ENCODE peak calls at places on chromosomes 13 and 19, in nine cellular contexts. R is RWPE1; J is GM12865; I is stimulated activated CD4-positive, alpha-beta T cell treated with anti-CD3 and anti-CD28 coated beads, Interleukin-1b, Interleukin-23, amount 100 ng/mL, for 1 hour; U is stomach; A is WTC11; O is fibroblast of gingiva; P is adipocyte; D is tibial nerve. Z is an unnamed sample.
A peak's percentile ranks its signal among the peaks of the same experiment; 100 is the strongest.

GRCh38 chr13:27450921-27451461 is 627 bp upstream of the MTIF3 start:
- DNase-seq in R (peak; percentile 61), J (no peak), I (no peak), U (peak; percentile 53), A (peak; percentile 58), O (peak; percentile 30), P (peak; percentile 57), D (no peak), Z (peak; percentile 88)

GRCh38 chr13:91017031-91017668 is 330.3 kb upstream of the MIR17HG start:
- DNase-seq in R (peak; percentile 57), J (peak; percentile 54), I (no peak), U (peak; percentile 28), A (peak; percentile 63), O (no peak), P (peak; percentile 40), D (no peak), Z (peak; percentile 77)

GRCh38 chr19:30566681-30567420 is 194.7 kb downstream of the ZNF536 start:
- DNase-seq in R (no peak), J (no peak), I (no peak), U (no peak), A (no peak), O (no peak), P (no peak), D (no peak), Z (no peak)

GRCh38 chr19:41984961-41985360 is 9.1 kb downstream of the ATP1A3 start:
- DNase-seq in R (no peak), J (no peak), I (no peak), U (no peak), A (no peak), O (no peak), P (no peak), D (no peak), Z (no peak)

GRCh38 chr13:106446011-106446410 is 89.5 kb downstream of the EFNB2 start:
- DNase-seq in R (no peak), J (no peak), I (no peak), U (no peak), A (no peak), O (no peak), P (peak; percentile 20), D (no peak), Z (no peak)

GRCh38 chr13:95833126-95833525 is 156.2 kb downstream of the DNAJC3 start:
- DNase-seq in R (no peak), J (no peak), I (no peak), U (no peak), A (no peak), O (no peak), P (peak; percentile 2), D (no peak), Z (no peak)

GRCh38 chr13:89755729-89756492 is 1591.6 kb upstream of the MIR17HG start:
- DNase-seq in R (no peak), J (no peak), I (no peak), U (no peak), A (no peak), O (no peak), P (no peak), D (no peak), Z (peak; percentile 9)

GRCh38 chr19:39301021-39301420 is 4.8 kb downstream of the IFNL1 start:
- DNase-seq in R (no peak), J (no peak), I (no peak), U (no peak), A (no peak), O (no peak), P (no peak), D (no peak), Z (no peak)

GRCh38 chr13:30396434-30397075 is 25.7 kb upstream of the UBE2L5 start:
- DNase-seq in R (no peak), J (no peak), I (no peak), U (no peak), A (no peak), O (no peak), P (no peak), D (no peak), Z (peak; percentile 18)

GRCh38 chr19:2361259-2362038 is 1.4 kb downstream of the TMPRSS9 start:
- DNase-seq in R (no peak), J (no peak), I (no peak), U (no peak), A (no peak), O (no peak), P (no peak), D (no peak), Z (no peak)

GRCh38 chr19:44111910-44112463 is 1.2 kb upstream of the ZNF225 start:
- DNase-seq in R (peak; percentile 4), J (peak; percentile 22), I (no peak), U (no peak), A (peak; percentile 57), O (peak; percentile 85), P (peak; percentile 91), D (no peak), Z (peak; percentile 96)

GRCh38 chr19:11570039-11570462 is 7.4 kb downstream of the ACP5 start:
- DNase-seq in R (no peak), J (peak; percentile 32), I (no peak), U (no peak), A (no peak), O (no peak), P (no peak), D (no peak), Z (no peak)

GRCh38 chr19:3184847-3185481 is 766 bp upstream of the NCLN start:
- DNase-seq in R (peak; percentile 31), J (peak; percentile 78), I (no peak), U (peak; percentile 73), A (peak; percentile 56), O (no peak), P (peak; percentile 82), D (peak; percentile 75), Z (peak; percentile 79)

GRCh38 chr19:8366961-8367326 is 3.0 kb downstream of the ANGPTL4 start:
- DNase-seq in R (no peak), J (no peak), I (no peak), U (no peak), A (no peak), O (peak; percentile 38), P (peak; percentile 44), D (no peak), Z (no peak)

GRCh38 chr13:67229438-67230242 is 496 bp downstream of the PCDH9 start:
- DNase-seq in R (no peak), J (no peak), I (no peak), U (no peak), A (no peak), O (no peak), P (no peak), D (peak; percentile 5), Z (no peak)

Z was measured in RKO.